ENCODE peak calls at places on chromosomes 1 and 21, in eight cellular contexts. One of them, this sample, is unnamed.

GRCh38 chr1:31434101-31434871 is 21.3 kb downstream of the SERINC2 start:
- DNase-seq in cardiac muscle cell: no peak
- DNase-seq in ovary: no peak
- DNase-seq in HT1080: no peak
- DNase-seq in astrocyte of the hippocampus: no peak
- DNase-seq in NCI-H1105: no peak
- DNase-seq in astrocyte of the cerebellum: no peak
- DNase-seq in CD4-positive, CD25-positive, alpha-beta regulatory T cell: no peak
- DNase-seq in this sample: peak; percentile 28

GRCh38 chr1:67308136-67308535 is 463 bp downstream of the IL12RB2 start:
- DNase-seq in CD4-positive, CD25-positive, alpha-beta regulatory T cell: no peak
- DNase-seq in NCI-H1105: no peak
- DNase-seq in astrocyte of the hippocampus: no peak
- DNase-seq in HT1080: no peak
- DNase-seq in ovary: no peak
- DNase-seq in astrocyte of the cerebellum: no peak
- DNase-seq in cardiac muscle cell: no peak
- DNase-seq in this sample: no peak

GRCh38 chr1:190699165-190699564 is 221.5 kb upstream of the BRINP3 start:
- DNase-seq in NCI-H1105: no peak
- DNase-seq in astrocyte of the hippocampus: no peak
- DNase-seq in HT1080: no peak
- DNase-seq in CD4-positive, CD25-positive, alpha-beta regulatory T cell: no peak
- DNase-seq in ovary: no peak
- DNase-seq in cardiac muscle cell: no peak
- DNase-seq in astrocyte of the cerebellum: no peak
- DNase-seq in this sample: no peak

GRCh38 chr1:147902183-147902845 is at the start of gene GJA8:
- DNase-seq in NCI-H1105: no peak
- DNase-seq in astrocyte of the hippocampus: no peak
- DNase-seq in cardiac muscle cell: no peak
- DNase-seq in astrocyte of the cerebellum: no peak
- DNase-seq in HT1080: no peak
- DNase-seq in ovary: no peak
- DNase-seq in CD4-positive, CD25-positive, alpha-beta regulatory T cell: no peak
- DNase-seq in this sample: no peak

GRCh38 chr1:46137901-46138300 is 5.5 kb upstream of the PIK3R3 start:
- DNase-seq in astrocyte of the cerebellum: peak; percentile 45
- DNase-seq in HT1080: no peak
- DNase-seq in cardiac muscle cell: peak; percentile 65
- DNase-seq in ovary: no peak
- DNase-seq in astrocyte of the hippocampus: peak; percentile 41
- DNase-seq in CD4-positive, CD25-positive, alpha-beta regulatory T cell: no peak
- DNase-seq in NCI-H1105: no peak
- DNase-seq in this sample: no peak

GRCh38 chr1:93155335-93155734 is 24.9 kb downstream of the TMED5 start:
- DNase-seq in astrocyte of the cerebellum: no peak
- DNase-seq in CD4-positive, CD25-positive, alpha-beta regulatory T cell: no peak
- DNase-seq in NCI-H1105: no peak
- DNase-seq in HT1080: peak; percentile 80
- DNase-seq in ovary: no peak
- DNase-seq in astrocyte of the hippocampus: no peak
- DNase-seq in cardiac muscle cell: no peak
- DNase-seq in this sample: no peak

GRCh38 chr1:53592985-53593757 is 134.0 kb downstream of the DMRTB1 start:
- DNase-seq in cardiac muscle cell: no peak
- DNase-seq in HT1080: no peak
- DNase-seq in astrocyte of the cerebellum: no peak
- DNase-seq in NCI-H1105: no peak
- DNase-seq in astrocyte of the hippocampus: no peak
- DNase-seq in CD4-positive, CD25-positive, alpha-beta regulatory T cell: no peak
- DNase-seq in ovary: no peak
- DNase-seq in this sample: no peak

GRCh38 chr1:109537450-109538178 is 2.1 kb upstream of the GPR61 start:
- DNase-seq in astrocyte of the hippocampus: no peak
- DNase-seq in astrocyte of the cerebellum: no peak
- DNase-seq in cardiac muscle cell: no peak
- DNase-seq in HT1080: no peak
- DNase-seq in CD4-positive, CD25-positive, alpha-beta regulatory T cell: no peak
- DNase-seq in ovary: no peak
- DNase-seq in NCI-H1105: no peak
- DNase-seq in this sample: no peak

GRCh38 chr1:31593770-31594632 is 17.7 kb downstream of the TINAGL1 start:
- DNase-seq in ovary: peak; percentile 83
- DNase-seq in astrocyte of the cerebellum: peak; percentile 36
- DNase-seq in NCI-H1105: peak; percentile 54
- DNase-seq in astrocyte of the hippocampus: peak; percentile 80
- DNase-seq in cardiac muscle cell: peak; percentile 84
- DNase-seq in CD4-positive, CD25-positive, alpha-beta regulatory T cell: peak; percentile 55
- DNase-seq in HT1080: peak; percentile 64
- DNase-seq in this sample: peak; percentile 72

GRCh38 chr1:31694910-31695300 is 8.9 kb downstream of the COL16A1 start:
- DNase-seq in ovary: no peak
- DNase-seq in cardiac muscle cell: no peak
- DNase-seq in HT1080: no peak
- DNase-seq in astrocyte of the hippocampus: no peak
- DNase-seq in astrocyte of the cerebellum: no peak
- DNase-seq in NCI-H1105: no peak
- DNase-seq in CD4-positive, CD25-positive, alpha-beta regulatory T cell: no peak
- DNase-seq in this sample: no peak

GRCh38 chr1:36151845-36152203 is 2.5 kb upstream of the TRAPPC3 start:
- DNase-seq in HT1080: no peak
- DNase-seq in CD4-positive, CD25-positive, alpha-beta regulatory T cell: peak; percentile 63
- DNase-seq in ovary: no peak
- DNase-seq in astrocyte of the cerebellum: no peak
- DNase-seq in cardiac muscle cell: peak; percentile 35
- DNase-seq in NCI-H1105: no peak
- DNase-seq in astrocyte of the hippocampus: no peak
- DNase-seq in this sample: no peak

GRCh38 chr1:22889213-22889827 is 83.3 kb downstream of the LACTBL1 start:
- DNase-seq in NCI-H1105: peak; percentile 8
- DNase-seq in astrocyte of the cerebellum: peak; percentile 33
- DNase-seq in CD4-positive, CD25-positive, alpha-beta regulatory T cell: no peak
- DNase-seq in cardiac muscle cell: peak; percentile 58
- DNase-seq in astrocyte of the hippocampus: peak; percentile 60
- DNase-seq in ovary: peak; percentile 40
- DNase-seq in HT1080: peak; percentile 38
- DNase-seq in this sample: no peak

GRCh38 chr1:163864207-163864606 is 542.5 kb downstream of the NUF2 start:
- DNase-seq in cardiac muscle cell: no peak
- DNase-seq in NCI-H1105: no peak
- DNase-seq in HT1080: no peak
- DNase-seq in astrocyte of the cerebellum: no peak
- DNase-seq in astrocyte of the hippocampus: no peak
- DNase-seq in ovary: no peak
- DNase-seq in CD4-positive, CD25-positive, alpha-beta regulatory T cell: no peak
- DNase-seq in this sample: no peak

GRCh38 chr1:202806845-202807366 is 1.3 kb downstream of the KDM5B start:
- DNase-seq in astrocyte of the hippocampus: peak; percentile 55
- DNase-seq in ovary: peak; percentile 36
- DNase-seq in cardiac muscle cell: no peak
- DNase-seq in astrocyte of the cerebellum: no peak
- DNase-seq in NCI-H1105: peak; percentile 5
- DNase-seq in CD4-positive, CD25-positive, alpha-beta regulatory T cell: no peak
- DNase-seq in HT1080: no peak
- DNase-seq in this sample: no peak

GRCh38 chr1:180501865-180502360 is 464 bp downstream of the ACBD6 start:
- DNase-seq in ovary: no peak
- DNase-seq in NCI-H1105: peak; percentile 67
- DNase-seq in astrocyte of the cerebellum: no peak
- DNase-seq in cardiac muscle cell: no peak
- DNase-seq in CD4-positive, CD25-positive, alpha-beta regulatory T cell: no peak
- DNase-seq in HT1080: no peak
- DNase-seq in astrocyte of the hippocampus: no peak
- DNase-seq in this sample: no peak

GRCh38 chr1:48480504-48480903 is 8.5 kb upstream of the SPATA6 start:
- DNase-seq in astrocyte of the cerebellum: no peak
- DNase-seq in cardiac muscle cell: no peak
- DNase-seq in ovary: no peak
- DNase-seq in NCI-H1105: no peak
- DNase-seq in astrocyte of the hippocampus: no peak
- DNase-seq in HT1080: no peak
- DNase-seq in CD4-positive, CD25-positive, alpha-beta regulatory T cell: no peak
- DNase-seq in this sample: no peak

GRCh38 chr1:2258996-2259395 is 30.9 kb downstream of the SKI start:
- DNase-seq in cardiac muscle cell: no peak
- DNase-seq in astrocyte of the cerebellum: no peak
- DNase-seq in HT1080: no peak
- DNase-seq in ovary: no peak
- DNase-seq in astrocyte of the hippocampus: no peak
- DNase-seq in CD4-positive, CD25-positive, alpha-beta regulatory T cell: peak; percentile 55
- DNase-seq in NCI-H1105: no peak
- DNase-seq in this sample: no peak

GRCh38 chr1:111565079-111565478 is 54.5 kb upstream of the RAP1A start:
- DNase-seq in HT1080: peak; percentile 98
- DNase-seq in cardiac muscle cell: peak; percentile 93
- DNase-seq in astrocyte of the hippocampus: peak; percentile 86
- DNase-seq in astrocyte of the cerebellum: peak; percentile 77
- DNase-seq in ovary: no peak
- DNase-seq in CD4-positive, CD25-positive, alpha-beta regulatory T cell: no peak
- DNase-seq in NCI-H1105: no peak
- DNase-seq in this sample: no peak

GRCh38 chr1:3283849-3284248 is 170.6 kb upstream of the ARHGEF16 start:
- DNase-seq in astrocyte of the hippocampus: peak; percentile 66
- DNase-seq in cardiac muscle cell: peak; percentile 20
- DNase-seq in ovary: peak; percentile 60
- DNase-seq in CD4-positive, CD25-positive, alpha-beta regulatory T cell: no peak
- DNase-seq in HT1080: no peak
- DNase-seq in NCI-H1105: no peak
- DNase-seq in astrocyte of the cerebellum: no peak
- DNase-seq in this sample: peak; percentile 5

GRCh38 chr1:175600721-175601440 is 142.5 kb downstream of the TNR start:
- DNase-seq in astrocyte of the cerebellum: no peak
- DNase-seq in astrocyte of the hippocampus: no peak
- DNase-seq in NCI-H1105: no peak
- DNase-seq in CD4-positive, CD25-positive, alpha-beta regulatory T cell: no peak
- DNase-seq in cardiac muscle cell: no peak
- DNase-seq in HT1080: no peak
- DNase-seq in ovary: no peak
- DNase-seq in this sample: no peak

GRCh38 chr1:43460988-43461693 is 7.4 kb upstream of the HYI start:
- DNase-seq in HT1080: no peak
- DNase-seq in ovary: no peak
- DNase-seq in CD4-positive, CD25-positive, alpha-beta regulatory T cell: no peak
- DNase-seq in NCI-H1105: no peak
- DNase-seq in astrocyte of the cerebellum: no peak
- DNase-seq in cardiac muscle cell: peak; percentile 41
- DNase-seq in astrocyte of the hippocampus: peak; percentile 36
- DNase-seq in this sample: no peak

GRCh38 chr21:31594279-31594678 is 65.2 kb upstream of the SOD1 start:
- DNase-seq in astrocyte of the hippocampus: no peak
- DNase-seq in astrocyte of the cerebellum: no peak
- DNase-seq in cardiac muscle cell: no peak
- DNase-seq in NCI-H1105: no peak
- DNase-seq in HT1080: no peak
- DNase-seq in ovary: no peak
- DNase-seq in CD4-positive, CD25-positive, alpha-beta regulatory T cell: no peak
- DNase-seq in this sample: no peak

GRCh38 chr21:34836103-34836932 is 167.5 kb downstream of the CLIC6 start:
- DNase-seq in cardiac muscle cell: peak; percentile 99
- DNase-seq in CD4-positive, CD25-positive, alpha-beta regulatory T cell: no peak
- DNase-seq in HT1080: peak; percentile 99
- DNase-seq in ovary: peak; percentile 71
- DNase-seq in astrocyte of the hippocampus: peak; percentile 98
- DNase-seq in NCI-H1105: no peak
- DNase-seq in astrocyte of the cerebellum: peak; percentile 99
- DNase-seq in this sample: no peak

GRCh38 chr1:153352523-153352922 is 3.9 kb upstream of the PGLYRP4 start:
- DNase-seq in cardiac muscle cell: peak; percentile 81
- DNase-seq in astrocyte of the hippocampus: peak; percentile 78
- DNase-seq in ovary: peak; percentile 78
- DNase-seq in NCI-H1105: peak; percentile 65
- DNase-seq in HT1080: peak; percentile 62
- DNase-seq in astrocyte of the cerebellum: peak; percentile 42
- DNase-seq in CD4-positive, CD25-positive, alpha-beta regulatory T cell: peak; percentile 55
- DNase-seq in this sample: peak; percentile 66

GRCh38 chr1:107153033-107153432 is 12.2 kb downstream of the NTNG1 start:
- DNase-seq in ovary: no peak
- DNase-seq in cardiac muscle cell: no peak
- DNase-seq in astrocyte of the cerebellum: peak; percentile 18
- DNase-seq in CD4-positive, CD25-positive, alpha-beta regulatory T cell: no peak
- DNase-seq in astrocyte of the hippocampus: peak; percentile 30
- DNase-seq in HT1080: peak; percentile 55
- DNase-seq in NCI-H1105: peak; percentile 50
- DNase-seq in this sample: no peak

GRCh38 chr1:163201906-163202305 is 810 bp downstream of the RGS5 start:
- DNase-seq in cardiac muscle cell: no peak
- DNase-seq in CD4-positive, CD25-positive, alpha-beta regulatory T cell: no peak
- DNase-seq in ovary: no peak
- DNase-seq in astrocyte of the hippocampus: no peak
- DNase-seq in NCI-H1105: no peak
- DNase-seq in HT1080: no peak
- DNase-seq in astrocyte of the cerebellum: no peak
- DNase-seq in this sample: no peak

GRCh38 chr1:170790651-170791071 is 126.7 kb downstream of the PRRX1 start:
- DNase-seq in astrocyte of the cerebellum: no peak
- DNase-seq in HT1080: no peak
- DNase-seq in CD4-positive, CD25-positive, alpha-beta regulatory T cell: no peak
- DNase-seq in NCI-H1105: no peak
- DNase-seq in ovary: no peak
- DNase-seq in cardiac muscle cell: no peak
- DNase-seq in astrocyte of the hippocampus: peak; percentile 33
- DNase-seq in this sample: no peak

GRCh38 chr1:99481391-99481996 is 164.4 kb upstream of the PALMD start:
- DNase-seq in cardiac muscle cell: peak; percentile 76
- DNase-seq in NCI-H1105: peak; percentile 78
- DNase-seq in HT1080: peak; percentile 37
- DNase-seq in ovary: peak; percentile 34
- DNase-seq in astrocyte of the cerebellum: peak; percentile 59
- DNase-seq in astrocyte of the hippocampus: peak; percentile 78
- DNase-seq in CD4-positive, CD25-positive, alpha-beta regulatory T cell: peak; percentile 49
- DNase-seq in this sample: peak; percentile 43

GRCh38 chr1:101227837-101228236 is 9.0 kb upstream of the S1PR1 start:
- DNase-seq in CD4-positive, CD25-positive, alpha-beta regulatory T cell: no peak
- DNase-seq in astrocyte of the hippocampus: no peak
- DNase-seq in NCI-H1105: no peak
- DNase-seq in HT1080: no peak
- DNase-seq in ovary: no peak
- DNase-seq in astrocyte of the cerebellum: no peak
- DNase-seq in cardiac muscle cell: no peak
- DNase-seq in this sample: no peak

GRCh38 chr21:36381841-36382589 is 3.2 kb upstream of the CHAF1B start:
- DNase-seq in astrocyte of the hippocampus: no peak
- DNase-seq in CD4-positive, CD25-positive, alpha-beta regulatory T cell: no peak
- DNase-seq in cardiac muscle cell: peak; percentile 11
- DNase-seq in astrocyte of the cerebellum: no peak
- DNase-seq in NCI-H1105: no peak
- DNase-seq in HT1080: no peak
- DNase-seq in ovary: no peak
- DNase-seq in this sample: no peak

GRCh38 chr21:25850126-25850831 is 115.5 kb downstream of the GABPA start:
- DNase-seq in astrocyte of the cerebellum: no peak
- DNase-seq in NCI-H1105: no peak
- DNase-seq in HT1080: no peak
- DNase-seq in CD4-positive, CD25-positive, alpha-beta regulatory T cell: no peak
- DNase-seq in cardiac muscle cell: peak; percentile 34
- DNase-seq in ovary: no peak
- DNase-seq in astrocyte of the hippocampus: peak; percentile 25
- DNase-seq in this sample: no peak

GRCh38 chr1:151327903-151328674 is 873 bp upstream of the PI4KB start:
- DNase-seq in astrocyte of the cerebellum: no peak
- DNase-seq in astrocyte of the hippocampus: no peak
- DNase-seq in NCI-H1105: no peak
- DNase-seq in ovary: no peak
- DNase-seq in cardiac muscle cell: no peak
- DNase-seq in HT1080: no peak
- DNase-seq in CD4-positive, CD25-positive, alpha-beta regulatory T cell: no peak
- DNase-seq in this sample: no peak

GRCh38 chr1:113946668-113947387 is 17.7 kb downstream of the HIPK1 start:
- DNase-seq in NCI-H1105: no peak
- DNase-seq in HT1080: no peak
- DNase-seq in CD4-positive, CD25-positive, alpha-beta regulatory T cell: no peak
- DNase-seq in ovary: no peak
- DNase-seq in cardiac muscle cell: peak; percentile 27
- DNase-seq in astrocyte of the hippocampus: peak; percentile 19
- DNase-seq in astrocyte of the cerebellum: no peak
- DNase-seq in this sample: no peak

GRCh38 chr1:108590947-108591346 is 31.0 kb downstream of the EEIG2 start:
- DNase-seq in HT1080: peak; percentile 88
- DNase-seq in NCI-H1105: peak; percentile 12
- DNase-seq in cardiac muscle cell: peak; percentile 97
- DNase-seq in ovary: no peak
- DNase-seq in astrocyte of the hippocampus: peak; percentile 80
- DNase-seq in astrocyte of the cerebellum: peak; percentile 84
- DNase-seq in CD4-positive, CD25-positive, alpha-beta regulatory T cell: peak; percentile 80
- DNase-seq in this sample: no peak

This sample was measured in NT2/D1.